ENCODE peak calls at places on chromosomes 7 and 10, in four cellular contexts. Z is uterus, S is heart right ventricle, R is GM23248. H is an unnamed sample. For H3K36me3, the result is how much of the 10 kb centered on the place peaks cover.

GRCh38 chr7:95950698-95951097 is 178.3 kb downstream of the DYNC1I1 start:
- DNase-seq in Z (no peak), S (no peak), R (peak), H (no peak)

GRCh38 chr7:15546272-15546792 is 15.5 kb downstream of the AGMO start:
- DNase-seq in Z (no peak), S (no peak), R (no peak), H (no peak)

GRCh38 chr10:118564652-118565051 is 30.8 kb downstream of the PRLHR start:
- DNase-seq in Z (no peak), S (no peak), R (peak), H (no peak)

GRCh38 chr7:30422922-30423321 is 55.7 kb downstream of the NOD1 start:
- DNase-seq in Z (no peak), S (no peak), R (peak), H (no peak)

GRCh38 chr10:129364949-129365348 is 102.1 kb upstream of the MGMT start:
- DNase-seq in Z (no peak), S (no peak), R (no peak), H (no peak)

GRCh38 chr10:43126759-43127424 is 11.4 kb upstream of the CSGALNACT2 start:
- DNase-seq in Z (no peak), S (no peak), R (no peak), H (no peak)

GRCh38 chr10:8056891-8057331 is 2.4 kb downstream of the GATA3 start:
- DNase-seq in Z (no peak), S (no peak), R (no peak), H (no peak)

GRCh38 chr10:6058677-6059475 is 3.3 kb downstream of the IL2RA start:
- DNase-seq in Z (no peak), S (no peak), R (no peak), H (no peak)

GRCh38 chr10:69172241-69172998 is 7.6 kb upstream of the SUPV3L1 start:
- DNase-seq in Z (no peak), S (no peak), R (peak), H (no peak)

GRCh38 chr7:2478800-2479199 is 2.6 kb upstream of the GRIFIN start:
- DNase-seq in Z (no peak), S (peak), R (no peak), H (no peak)

GRCh38 chr10:132200344-132201110 is 13.8 kb downstream of the DPYSL4 start:
- DNase-seq in Z (no peak), S (no peak), R (no peak), H (peak)

GRCh38 chr7:150567168-150567567 is at the start of gene GIMAP4:
- DNase-seq in Z (no peak), S (peak), R (no peak), H (no peak)

GRCh38 chr10:103856497-103857175 is 1.3 kb upstream of the SH3PXD2A start:
- DNase-seq in Z (no peak), S (no peak), R (no peak), H (no peak)
- H3K4me3 ChIP-seq in Z (no peak), S (no peak), R (no peak), H (no peak)

GRCh38 chr10:63436225-63436624 is 29.6 kb downstream of the JMJD1C start:
- DNase-seq in Z (no peak), S (no peak), R (no peak), H (no peak)
- H3K36me3 ChIP-seq in Z (under half), S (under half), R (under half), H (under half)

GRCh38 chr10:126661356-126661755 is 9.1 kb downstream of the C10orf90 start:
- DNase-seq in Z (no peak), S (no peak), R (no peak), H (no peak)
- H3K27ac ChIP-seq in Z (no peak), S (no peak), R (peak), H (no peak)

DNA sequence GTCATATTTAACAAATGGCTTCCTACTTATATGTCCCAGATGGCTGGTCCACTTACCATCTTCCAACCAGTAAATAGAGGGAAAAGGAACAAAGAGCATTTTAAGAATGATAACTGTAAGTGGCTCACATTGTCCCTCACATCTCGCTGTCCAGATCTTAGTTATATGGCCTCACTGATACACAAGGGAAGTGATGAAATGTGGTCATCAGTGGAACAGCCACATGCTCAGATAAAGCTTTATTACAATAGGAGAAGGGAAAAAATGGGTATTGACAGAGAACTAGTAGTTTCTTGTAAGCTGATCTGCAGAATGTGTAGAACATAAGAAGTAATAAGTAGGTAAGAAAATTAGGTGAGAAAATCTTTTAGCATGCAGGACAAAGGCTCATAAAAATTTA is 35.7 kb downstream of the IQUB start:
- DNase-seq in Z (no peak), S (no peak), R (no peak), H (no peak)
- H3K4me3 ChIP-seq in Z (no peak), S (no peak), R (no peak), H (no peak)

DNA sequence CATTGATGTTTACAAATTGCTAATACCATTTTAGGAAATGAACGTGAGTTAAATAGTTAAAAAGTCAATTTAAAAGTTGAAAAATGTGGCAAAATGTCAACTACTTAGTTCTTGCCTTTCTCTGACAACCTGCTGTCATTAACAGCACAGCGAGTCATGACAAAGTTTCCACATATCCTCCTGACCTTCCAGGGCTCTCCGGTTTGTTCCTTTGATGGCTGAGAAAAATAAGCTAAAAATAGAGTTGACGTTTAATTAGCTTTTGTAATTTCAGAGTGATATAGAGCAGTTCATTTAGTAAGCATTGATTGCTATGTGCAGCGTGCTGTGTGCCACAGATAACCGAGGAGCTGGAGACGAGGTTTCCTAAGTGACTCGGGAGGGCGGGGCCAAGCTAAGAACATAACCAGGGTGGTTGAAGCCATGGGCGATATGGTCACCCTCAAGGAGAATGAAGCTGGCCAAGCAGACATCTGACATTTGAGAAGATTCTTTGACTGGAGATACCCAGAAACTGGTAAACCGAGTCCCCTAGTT is 47.9 kb downstream of the OGDH start:
- DNase-seq in Z (no peak), S (no peak), R (no peak), H (no peak)
- H3K36me3 ChIP-seq in Z (under half), S (half or more), R (under half), H (under half)

DNA sequence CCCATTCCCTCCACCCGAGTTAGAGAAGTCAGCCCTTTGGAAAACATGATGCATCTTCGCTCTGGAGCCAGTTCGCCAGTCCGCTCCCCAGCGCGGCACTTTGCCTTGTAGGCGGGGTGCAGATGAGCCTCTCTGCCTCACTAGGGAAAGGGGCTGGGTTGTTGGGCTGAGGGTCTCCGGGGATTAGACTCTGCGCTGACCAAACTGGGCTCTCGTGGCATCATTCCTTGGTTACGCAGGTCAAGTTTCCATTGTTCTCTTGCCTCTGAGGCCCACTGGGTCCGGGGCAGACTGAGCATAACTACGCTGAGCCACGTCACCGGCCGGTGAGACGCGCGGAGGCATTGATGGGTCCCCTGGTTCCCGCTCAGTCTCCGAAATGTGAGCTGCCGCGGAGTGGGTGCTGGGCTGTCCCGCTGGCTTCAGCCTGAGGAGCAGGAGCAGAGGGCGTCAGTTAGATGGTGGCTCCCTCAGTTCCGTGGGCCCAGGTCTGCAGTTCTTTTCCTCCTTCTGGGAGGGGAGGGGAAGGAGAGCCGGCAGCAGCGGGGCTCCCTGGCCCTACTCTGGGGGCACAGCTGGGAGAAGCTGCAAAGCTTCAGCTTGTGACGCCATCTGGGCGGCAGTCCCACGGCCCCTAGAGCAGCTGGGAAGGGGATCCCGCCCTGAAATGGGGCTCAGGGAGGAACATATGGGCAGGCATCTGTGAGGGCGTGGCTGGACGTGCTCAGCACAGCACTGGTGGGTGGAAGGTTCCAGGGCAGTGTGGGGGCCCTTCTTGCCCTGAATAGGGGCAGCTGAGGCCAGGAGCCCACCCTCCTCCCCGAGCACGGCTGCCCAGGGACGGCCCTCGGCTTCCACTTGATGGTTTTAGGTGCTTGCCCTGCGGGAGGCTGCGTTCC is 121.2 kb upstream of the BTBD16 start:
- DNase-seq in Z (peak), S (peak), R (peak), H (no peak)
- H3K27ac ChIP-seq in Z (peak), S (peak), R (peak), H (no peak)

GRCh38 chr10:89249066-89249465 is 2.5 kb downstream of the LIPA start:
- DNase-seq in Z (no peak), S (no peak), R (no peak), H (no peak)

GRCh38 chr10:89242840-89243586 is 8.6 kb downstream of the LIPA start:
- DNase-seq in Z (no peak), S (no peak), R (no peak), H (no peak)

GRCh38 chr10:89242340-89242680 is 9.3 kb downstream of the LIPA start:
- DNase-seq in Z (no peak), S (no peak), R (no peak), H (no peak)

GRCh38 chr10:89241491-89242339 is 9.9 kb downstream of the LIPA start:
- DNase-seq in Z (no peak), S (no peak), R (no peak), H (no peak)

GRCh38 chr10:89245802-89246201 is 5.8 kb downstream of the LIPA start:
- DNase-seq in Z (no peak), S (no peak), R (peak), H (no peak)
- H3K4me3 ChIP-seq in Z (no peak), S (no peak), R (no peak), H (no peak)

GRCh38 chr10:32582946-32583345 is 137.0 kb downstream of the CCDC7 start:
- DNase-seq in Z (no peak), S (no peak), R (no peak), H (no peak)

GRCh38 chr10:32577448-32577847 is 131.5 kb downstream of the CCDC7 start:
- DNase-seq in Z (no peak), S (no peak), R (peak), H (no peak)
- H3K36me3 ChIP-seq in Z (under half), S (under half), R (under half), H (under half)

GRCh38 chr7:47373871-47374451 is 207.9 kb downstream of the TNS3 start:
- DNase-seq in Z (no peak), S (no peak), R (no peak), H (peak)
- H3K27ac ChIP-seq in Z (no peak), S (no peak), R (no peak), H (no peak)

GRCh38 chr10:126523071-126523470 is 134.8 kb upstream of the ADAM12 start:
- DNase-seq in Z (no peak), S (no peak), R (no peak), H (no peak)

GRCh38 chr10:126528320-126528835 is 140.1 kb upstream of the ADAM12 start:
- DNase-seq in Z (no peak), S (no peak), R (no peak), H (no peak)

GRCh38 chr10:126525326-126525725 is 137.0 kb upstream of the ADAM12 start:
- DNase-seq in Z (no peak), S (no peak), R (no peak), H (no peak)

GRCh38 chr10:126524526-126524925 is 136.2 kb upstream of the ADAM12 start:
- DNase-seq in Z (no peak), S (no peak), R (no peak), H (no peak)

GRCh38 chr10:126527645-126528319 is 139.5 kb upstream of the ADAM12 start:
- DNase-seq in Z (no peak), S (no peak), R (no peak), H (no peak)
- H3K4me3 ChIP-seq in Z (no peak), S (no peak), R (no peak), H (no peak)

H was measured in pancreas.